ENCODE peak calls at places on chromosomes 2 and 18, in six cellular contexts. Y is ACHN, I is NCI-H526 treated with DMSO at 0.1 percent for 48 hours, H is kidney tubule cell, E is AML-193, P is lower lobe of right lung. F is an unnamed sample.

GRCh38 chr2:27051902-27052645 is 606 bp downstream of the AGBL5 start:
- DNase-seq in H (peak), I (no peak), E (no peak), P (peak), Y (no peak), F (no peak)

GRCh38 chr2:225660262-225661091 is 261.0 kb downstream of the NYAP2 start:
- DNase-seq in H (peak), Y (peak), E (peak), I (peak), P (peak), F (peak)

GRCh38 chr2:169613876-169614275 is 29.7 kb downstream of the PPIG start:
- DNase-seq in H (no peak), I (no peak), E (no peak), Y (no peak), P (no peak), F (no peak)

GRCh38 chr2:95076705-95077520 is 44.7 kb downstream of the MRPS5 start:
- DNase-seq in Y (peak), P (peak), E (peak), I (peak), H (peak), F (peak)

GRCh38 chr18:56468379-56468778 is 170.0 kb downstream of the TXNL1 start:
- DNase-seq in P (no peak), I (no peak), E (peak), H (no peak), Y (no peak), F (no peak)

GRCh38 chr2:10141736-10142639 is 19.4 kb downstream of the RRM2 start:
- DNase-seq in I (no peak), P (no peak), E (no peak), Y (peak), H (peak), F (no peak)

GRCh38 chr2:105517814-105518705 is 119.2 kb upstream of the FHL2 start:
- DNase-seq in H (no peak), P (no peak), Y (peak), I (no peak), E (no peak), F (no peak)

GRCh38 chr2:128600606-128601297 is 282.1 kb upstream of the HS6ST1 start:
- DNase-seq in E (no peak), I (no peak), P (no peak), H (no peak), Y (no peak), F (no peak)

GRCh38 chr2:127700527-127701192 is 637 bp upstream of the SFT2D3 start:
- DNase-seq in H (peak), E (peak), I (no peak), Y (no peak), P (peak), F (peak)

GRCh38 chr2:137228566-137228965 is 463.2 kb downstream of the THSD7B start:
- DNase-seq in H (peak), E (no peak), P (no peak), Y (peak), I (no peak), F (peak)

GRCh38 chr2:264493-265468 is at the start of gene ACP1:
- DNase-seq in E (peak), Y (peak), H (peak), I (peak), P (peak), F (peak)

GRCh38 chr18:74892066-74892627 is 294.5 kb downstream of the ZNF407 start:
- DNase-seq in Y (no peak), I (peak), P (no peak), H (no peak), E (no peak), F (no peak)

GRCh38 chr18:28657836-28658410 is 481.0 kb upstream of the CDH2 start:
- DNase-seq in I (no peak), H (no peak), Y (no peak), P (no peak), E (no peak), F (no peak)

GRCh38 chr2:172428841-172429173 is 1.4 kb downstream of the ITGA6 start:
- DNase-seq in E (no peak), P (no peak), Y (no peak), H (no peak), I (no peak), F (no peak)

F was measured in Caki2.